ENCODE peak calls at places on chromosomes 12 and 14, in four cellular contexts. K is astrocyte, G is stomach, X is cardiac muscle cell. U is an unnamed sample.

GRCh38 chr12:78240827-78241226 is 410.1 kb downstream of the NAV3 start:
- DNase-seq in G (no peak), X (no peak), K (no peak), U (no peak)

GRCh38 chr14:92922155-92922735 is 705 bp upstream of the CHGA start:
- DNase-seq in X (no peak), K (no peak), G (no peak), U (peak)

GRCh38 chr12:7645395-7646177 is 20.1 kb downstream of the APOBEC1 start:
- DNase-seq in X (peak), K (no peak), G (no peak), U (peak)

GRCh38 chr14:102018251-102018650 is 53.9 kb downstream of the DYNC1H1 start:
- DNase-seq in K (no peak), X (no peak), G (no peak), U (no peak)

GRCh38 chr12:8077207-8077606 is 4.9 kb upstream of the NECAP1 start:
- DNase-seq in X (no peak), K (peak), G (no peak), U (no peak)

GRCh38 chr14:101877766-101878165 is 86.6 kb upstream of the DYNC1H1 start:
- DNase-seq in K (peak), G (no peak), X (no peak), U (no peak)

GRCh38 chr12:130084359-130084758 is 77.9 kb upstream of the FZD10 start:
- DNase-seq in G (no peak), X (no peak), K (no peak), U (no peak)

GRCh38 chr12:12542964-12543363 is 19.7 kb downstream of the DUSP16 start:
- DNase-seq in G (no peak), K (no peak), X (no peak), U (no peak)

GRCh38 chr12:50600364-50600763 is 95.6 kb downstream of the DIP2B start:
- DNase-seq in X (no peak), G (no peak), K (no peak), U (no peak)

GRCh38 chr12:12172106-12172511 is 94.7 kb downstream of the LRP6 start:
- DNase-seq in X (peak), G (no peak), K (peak), U (no peak)

GRCh38 chr12:125187780-125188741 is 122.8 kb downstream of the AACS start:
- DNase-seq in K (no peak), X (no peak), G (no peak), U (no peak)

GRCh38 chr12:46372852-46373302 is 304 bp upstream of the SLC38A2 start:
- DNase-seq in X (no peak), K (no peak), G (no peak), U (no peak)

GRCh38 chr12:130054803-130055202 is 107.5 kb upstream of the FZD10 start:
- DNase-seq in K (no peak), X (no peak), G (no peak), U (no peak)

GRCh38 chr14:50001146-50001998 is 108.5 kb downstream of the ARF6 start:
- DNase-seq in K (peak), X (no peak), G (peak), U (peak)

GRCh38 chr14:103136388-103137271 is 13.4 kb downstream of the TNFAIP2 start:
- DNase-seq in G (no peak), K (peak), X (no peak), U (no peak)

GRCh38 chr14:105475916-105476845 is 1.6 kb downstream of the CRIP2 start:
- DNase-seq in G (peak), K (peak), X (no peak), U (peak)

GRCh38 chr12:66188584-66189475 is at the start of gene IRAK3:
- DNase-seq in X (peak), K (peak), G (peak), U (peak)

GRCh38 chr12:54140958-54141388 is 47.8 kb downstream of the SMUG1 start:
- DNase-seq in G (no peak), X (no peak), K (no peak), U (no peak)

GRCh38 chr14:104396682-104397470 is 182.7 kb upstream of the C14orf180 start:
- DNase-seq in K (no peak), X (no peak), G (peak), U (no peak)

GRCh38 chr14:23153891-23154796 is 29.3 kb downstream of the SLC7A8 start:
- DNase-seq in G (peak), K (peak), X (peak), U (peak)

GRCh38 chr12:75978677-75979076 is 52.9 kb downstream of the PHLDA1 start:
- DNase-seq in K (no peak), G (no peak), X (no peak), U (no peak)

GRCh38 chr12:31387466-31387865 is 61.5 kb upstream of the SINHCAF start:
- DNase-seq in G (no peak), K (no peak), X (peak), U (no peak)

GRCh38 chr14:103698380-103699260 is 16.6 kb downstream of the XRCC3 start:
- DNase-seq in K (no peak), X (no peak), G (peak), U (peak)

GRCh38 chr14:47675239-47675488 is 241 bp downstream of the MDGA2 start:
- DNase-seq in X (no peak), K (no peak), G (no peak), U (no peak)

GRCh38 chr14:47676301-47676617 is 854 bp upstream of the MDGA2 start:
- DNase-seq in K (no peak), G (no peak), X (no peak), U (no peak)

GRCh38 chr14:47674148-47674545 is 1.3 kb downstream of the MDGA2 start:
- DNase-seq in K (no peak), G (no peak), X (peak), U (peak)

GRCh38 chr14:47674546-47675238 is 713 bp downstream of the MDGA2 start:
- DNase-seq in G (no peak), X (peak), K (no peak), U (no peak)

GRCh38 chr14:47675489-47676300 is at the start of gene MDGA2:
- DNase-seq in G (no peak), K (peak), X (peak), U (no peak)
- H3K4me3 ChIP-seq in G (peak), K (peak), X (peak), U (no peak)

GRCh38 chr12:57232156-57232756 is 2.7 kb downstream of the SHMT2 start:
- DNase-seq in X (no peak), G (no peak), K (no peak), U (no peak)
- H3K4me3 ChIP-seq in X (no peak), G (no peak), K (no peak), U (no peak)

GRCh38 chr12:55931780-55932545 is 1.0 kb downstream of the DGKA start:
- DNase-seq in X (peak), K (peak), G (peak), U (peak)

GRCh38 chr12:55931317-55931779 is 386 bp downstream of the DGKA start:
- DNase-seq in X (no peak), G (no peak), K (no peak), U (no peak)

GRCh38 chr12:55933799-55934174 is 2.8 kb downstream of the DGKA start:
- DNase-seq in K (no peak), X (no peak), G (no peak), U (no peak)

GRCh38 chr12:55933158-55933798 is 2.3 kb downstream of the DGKA start:
- DNase-seq in X (no peak), K (no peak), G (peak), U (no peak)

GRCh38 chr12:55932546-55932919 is 1.6 kb downstream of the DGKA start:
- DNase-seq in G (no peak), K (peak), X (no peak), U (peak)
- H3K4me3 ChIP-seq in G (peak), K (peak), X (peak), U (peak)

GRCh38 chr12:9867531-9867930 is 1.6 kb downstream of the CLEC2B start:
- DNase-seq in G (no peak), K (no peak), X (no peak), U (no peak)

GRCh38 chr12:9868951-9869306 is 225 bp downstream of the CLEC2B start:
- DNase-seq in X (no peak), G (no peak), K (no peak), U (no peak)

GRCh38 chr12:9870311-9870866 is 1.2 kb upstream of the CLEC2B start:
- DNase-seq in K (no peak), G (no peak), X (no peak), U (no peak)

GRCh38 chr12:9868271-9868815 is 811 bp downstream of the CLEC2B start:
- DNase-seq in K (no peak), X (no peak), G (no peak), U (no peak)

GRCh38 chr12:9869307-9870161 is at the start of gene CLEC2B:
- DNase-seq in K (peak), X (no peak), G (no peak), U (no peak)
- H3K4me3 ChIP-seq in K (peak), X (no peak), G (peak), U (no peak)

DNA sequence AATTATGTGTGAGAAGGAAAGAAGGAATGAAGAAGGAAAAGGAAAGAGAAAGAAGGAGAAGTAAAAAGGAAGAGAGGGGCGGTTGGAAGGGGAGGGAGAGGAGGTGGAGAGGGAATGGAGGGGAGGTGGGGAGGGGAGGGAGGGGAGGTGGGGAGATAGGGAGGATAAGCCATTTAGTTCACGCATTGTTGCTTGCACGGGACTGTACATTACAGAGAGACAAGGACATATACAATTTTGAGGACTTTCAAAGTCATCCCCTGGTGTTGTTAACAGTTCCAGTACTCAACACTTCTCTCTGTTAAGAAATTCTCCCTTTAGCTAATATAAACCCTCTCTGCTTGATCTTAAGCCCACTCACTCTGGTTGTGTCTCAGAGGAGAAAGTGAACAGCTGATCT is 312.5 kb downstream of the GRIN2B start:
- DNase-seq in X (no peak), K (no peak), G (no peak), U (no peak)
- H3K4me3 ChIP-seq in X (no peak), K (no peak), G (no peak), U (no peak)

DNA sequence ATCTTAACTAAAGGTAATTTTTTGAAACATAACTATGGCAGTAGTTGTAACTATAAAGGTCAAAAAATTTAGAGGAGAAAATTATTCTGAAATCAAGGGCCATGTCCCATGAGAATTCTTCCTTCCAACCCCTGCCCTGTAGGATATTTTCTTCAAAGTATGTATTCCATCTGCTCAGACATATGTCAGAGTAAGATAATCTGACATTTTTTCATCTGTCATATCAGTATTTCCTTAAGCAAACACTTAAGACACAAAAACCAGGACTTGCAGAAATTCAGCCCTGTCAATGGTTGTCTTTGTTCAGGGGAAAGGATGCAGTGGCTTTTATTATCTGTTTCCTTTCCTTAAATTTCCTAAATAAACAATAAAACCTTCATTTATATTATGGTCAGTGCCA is 36.4 kb downstream of the ACSS3 start:
- DNase-seq in K (no peak), X (no peak), G (no peak), U (no peak)
- H3K4me3 ChIP-seq in K (no peak), X (no peak), G (no peak), U (no peak)